ENCODE peak calls at places on chromosomes 12 and 14, in five cellular contexts. M, S, O, V and F are unnamed samples.

GRCh38 chr14:76581592-76581991 is 179.7 kb upstream of the VASH1 start:
- DNase-seq in M (no peak), S (no peak), O (no peak), V (no peak), F (no peak)

GRCh38 chr12:132842449-132843045 is 13.9 kb upstream of the GOLGA3 start:
- DNase-seq in M (no peak), S (no peak), O (no peak), V (no peak), F (no peak)

GRCh38 chr12:95701275-95701674 is 89.3 kb downstream of the NTN4 start:
- DNase-seq in M (no peak), S (no peak), O (peak; percentile 49), V (no peak), F (no peak)

GRCh38 chr14:99737451-99737951 is 53.4 kb downstream of the CYP46A1 start:
- DNase-seq in M (no peak), S (peak; percentile 69), O (peak; percentile 66), V (no peak), F (no peak)

GRCh38 chr12:130461868-130462557 is 124.3 kb downstream of the PIWIL1 start:
- DNase-seq in M (no peak), S (no peak), O (no peak), V (no peak), F (no peak)

GRCh38 chr12:89840162-89840922 is 131.7 kb upstream of the ATP2B1 start:
- DNase-seq in M (no peak), S (no peak), O (no peak), V (peak; percentile 81), F (no peak)

GRCh38 chr12:3732901-3733300 is 20.0 kb downstream of the CRACR2A start:
- DNase-seq in M (no peak), S (peak; percentile 10), O (no peak), V (no peak), F (no peak)

GRCh38 chr12:117421987-117422386 is 60.6 kb upstream of the NOS1 start:
- DNase-seq in M (no peak), S (no peak), O (no peak), V (no peak), F (no peak)

GRCh38 chr12:1542599-1542998 is 51.8 kb downstream of the FBXL14 start:
- DNase-seq in M (no peak), S (no peak), O (no peak), V (no peak), F (no peak)

GRCh38 chr12:54749191-54749818 is 101.1 kb upstream of the DCD start:
- DNase-seq in M (peak; percentile 37), S (peak; percentile 65), O (peak; percentile 62), V (peak; percentile 67), F (peak; percentile 68)

GRCh38 chr14:105207460-105207901 is 26.4 kb upstream of the NUDT14 start:
- DNase-seq in M (no peak), S (no peak), O (no peak), V (no peak), F (no peak)

GRCh38 chr12:116524964-116525379 is 34.2 kb upstream of the MAP1LC3B2 start:
- DNase-seq in M (no peak), S (peak; percentile 88), O (peak; percentile 49), V (no peak), F (no peak)

GRCh38 chr14:41505491-41505890 is 101.2 kb upstream of the LRFN5 start:
- DNase-seq in M (no peak), S (no peak), O (no peak), V (no peak), F (peak; percentile 5)

GRCh38 chr12:990308-990648 is 745 bp upstream of the ERC1 start:
- DNase-seq in M (no peak), S (peak; percentile 41), O (peak; percentile 88), V (peak; percentile 74), F (peak; percentile 80)

GRCh38 chr12:102023343-102023930 is 38.4 kb downstream of the WASHC3 start:
- DNase-seq in M (no peak), S (no peak), O (peak; percentile 65), V (no peak), F (peak; percentile 8)

GRCh38 chr14:29149798-29150197 is 383.2 kb downstream of the FOXG1 start:
- DNase-seq in M (no peak), S (no peak), O (no peak), V (no peak), F (no peak)

GRCh38 chr12:59401862-59402261 is 194.0 kb upstream of the SLC16A7 start:
- DNase-seq in M (no peak), S (peak; percentile 68), O (peak; percentile 7), V (no peak), F (no peak)

GRCh38 chr12:70365398-70365647 is 767 bp upstream of the KCNMB4 start:
- DNase-seq in M (no peak), S (no peak), O (no peak), V (no peak), F (no peak)

GRCh38 chr14:23571701-23572523 is 4.3 kb upstream of the AP1G2 start:
- DNase-seq in M (no peak), S (no peak), O (no peak), V (no peak), F (peak; percentile 4)

GRCh38 chr14:68367444-68368014 is 425.3 kb downstream of the ZFP36L1 start:
- DNase-seq in M (no peak), S (no peak), O (no peak), V (no peak), F (no peak)

GRCh38 chr12:121240484-121241202 is 30.7 kb downstream of the P2RX4 start:
- DNase-seq in M (no peak), S (no peak), O (no peak), V (no peak), F (no peak)

GRCh38 chr12:107467716-107468115 is 217.9 kb upstream of the PWP1 start:
- DNase-seq in M (no peak), S (no peak), O (no peak), V (no peak), F (no peak)

GRCh38 chr14:103007555-103007954 is 49.8 kb downstream of the CDC42BPB start:
- DNase-seq in M (no peak), S (no peak), O (no peak), V (no peak), F (no peak)

GRCh38 chr14:75295061-75295461 is 16.4 kb downstream of the FOS start:
- DNase-seq in M (no peak), S (peak; percentile 68), O (peak; percentile 85), V (no peak), F (peak; percentile 90)

GRCh38 chr12:106760184-106760531 is 14.3 kb upstream of the RIC8B start:
- DNase-seq in M (no peak), S (no peak), O (no peak), V (peak; percentile 95), F (no peak)

GRCh38 chr14:59484611-59485174 is 376 bp downstream of the JKAMP start:
- DNase-seq in M (no peak), S (peak; percentile 61), O (peak; percentile 60), V (no peak), F (no peak)

GRCh38 chr14:73634333-73634833 is 10.4 kb upstream of the DNAL1 start:
- DNase-seq in M (no peak), S (peak; percentile 40), O (peak; percentile 28), V (no peak), F (peak; percentile 66)

GRCh38 chr14:51846631-51847488 is 13.6 kb upstream of the GNG2 start:
- DNase-seq in M (no peak), S (no peak), O (no peak), V (peak; percentile 96), F (peak; percentile 28)

GRCh38 chr12:85621041-85621440 is 215.2 kb downstream of the RASSF9 start:
- DNase-seq in M (no peak), S (peak; percentile 95), O (no peak), V (no peak), F (no peak)

GRCh38 chr14:102046337-102047278 is 40.2 kb downstream of the HSP90AA1 start:
- DNase-seq in M (peak; percentile 82), S (peak; percentile 71), O (peak; percentile 51), V (peak; percentile 45), F (peak; percentile 90)

GRCh38 chr12:96238336-96239031 is 44.3 kb downstream of the ELK3 start:
- DNase-seq in M (no peak), S (no peak), O (no peak), V (no peak), F (no peak)

GRCh38 chr14:76773188-76773885 is 12.1 kb downstream of the VASH1 start:
- DNase-seq in M (no peak), S (peak; percentile 80), O (peak; percentile 90), V (no peak), F (peak; percentile 83)

GRCh38 chr14:72630374-72630773 is 263.5 kb downstream of the DPF3 start:
- DNase-seq in M (no peak), S (no peak), O (no peak), V (no peak), F (no peak)

DNA sequence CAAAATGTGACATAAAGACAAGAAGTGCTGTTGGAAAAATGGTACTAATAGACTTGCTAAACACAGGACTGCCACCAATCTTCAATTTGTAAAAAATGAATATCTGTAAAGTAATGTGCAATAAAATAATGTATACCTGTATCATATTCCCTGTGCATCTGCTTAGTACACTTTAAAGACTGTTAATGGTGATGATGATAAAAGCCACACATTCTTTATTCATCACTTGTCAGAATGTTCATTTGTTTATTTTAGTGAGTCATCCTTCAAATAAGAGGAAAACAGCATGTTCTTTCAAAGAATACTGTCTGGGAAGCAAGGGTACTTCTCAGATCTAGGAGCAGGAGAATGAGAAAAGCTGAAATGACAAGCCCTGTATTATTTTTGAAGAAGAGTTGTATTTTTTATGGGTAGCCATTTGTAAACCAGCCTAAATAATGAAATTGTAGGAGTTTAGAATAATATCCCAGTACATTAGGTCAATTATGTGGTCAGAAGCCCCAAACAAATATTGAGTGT is 78.3 kb upstream of the PSMA6 start:
- DNase-seq in M (no peak), S (peak; percentile 70), O (peak; percentile 52), V (no peak), F (no peak)
- H3K4me2 ChIP-seq in M (peak overlapping the region; percentile 45), S (peak overlapping the region; percentile 4), O (peak overlapping the region; percentile 27), V (no peak overlapping the region), F (no peak overlapping the region)

DNA sequence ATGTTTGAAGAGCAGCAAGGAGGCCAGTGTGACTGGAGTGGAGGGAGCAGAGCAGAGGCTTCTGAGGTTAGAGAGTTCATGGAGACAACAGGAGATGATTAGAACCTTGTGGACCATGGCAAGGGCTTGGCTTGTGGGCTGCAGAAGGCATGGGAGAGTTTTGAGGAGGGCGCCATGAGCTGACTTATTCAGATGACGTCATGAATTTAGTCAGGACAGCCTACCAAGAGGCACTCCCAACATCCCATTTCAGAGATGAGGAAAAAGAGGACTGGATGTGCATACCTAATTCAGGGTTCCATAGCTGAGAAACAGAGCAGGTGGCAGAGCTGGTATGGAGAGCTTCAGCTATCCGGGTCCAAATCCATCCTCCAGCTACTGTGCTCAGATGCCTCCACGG is 101.8 kb downstream of the PLXNC1 start:
- DNase-seq in M (no peak), S (no peak), O (no peak), V (no peak), F (no peak)
- TF ChIP-seq EZH2phosphoT487 in M (no peak), S (no peak), O (no peak), V (no peak), F (no peak)

DNA sequence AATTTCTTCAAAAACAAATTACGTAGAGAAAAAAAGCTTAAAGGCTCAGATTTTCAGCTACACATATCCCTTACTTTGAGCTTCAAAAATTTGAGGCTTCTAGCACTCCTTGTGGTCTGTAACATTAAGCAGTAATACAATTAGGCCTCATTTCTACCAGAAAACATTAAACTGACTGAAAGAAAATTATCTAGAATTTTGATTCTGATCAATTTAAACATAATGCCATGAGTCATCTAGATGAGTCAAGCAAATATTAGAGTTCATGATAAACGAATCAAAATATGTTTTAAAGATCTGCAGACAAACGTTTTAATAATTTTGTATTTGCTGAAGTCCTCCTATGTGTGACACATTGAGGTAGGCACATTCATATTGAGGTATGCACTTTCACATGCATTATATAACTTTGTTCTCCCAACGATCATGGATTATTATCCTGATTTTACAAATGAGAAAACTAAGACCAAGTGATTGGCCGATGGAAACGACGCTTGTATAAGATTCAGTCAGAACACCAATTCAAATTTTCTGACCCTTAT is 4.3 kb downstream of the OSBPL8 start:
- DNase-seq in M (no peak), S (peak; percentile 43), O (peak; percentile 29), V (peak; percentile 19), F (no peak)
- H3K4me2 ChIP-seq in M (no peak overlapping the region), S (peak overlapping the region; percentile 30), O (no peak overlapping the region), V (peak overlapping the region; percentile 99), F (no peak overlapping the region)

GRCh38 chr12:16658699-16659098 is 52.7 kb upstream of the LMO3 start:
- DNase-seq in M (no peak), S (no peak), O (no peak), V (peak; percentile 38), F (no peak)
- TF ChIP-seq EZH2phosphoT487 in M (no peak), S (no peak), O (no peak), V (no peak), F (no peak)